ENCODE peak calls at places on chromosome 10, in nine cellular contexts. One of them, this sample, is unnamed. For H3K36me3, the result is how much of the 10 kb centered on the place peaks cover.

GRCh38 chr10:98684019-98684899 is 237.5 kb upstream of the HPS1 start:
- DNase-seq in cardiac muscle cell: no peak
- DNase-seq in astrocyte: no peak
- DNase-seq in neural progenitor cell: no peak
- DNase-seq in tibial artery: no peak
- DNase-seq in spleen: no peak
- DNase-seq in sigmoid colon: no peak
- DNase-seq in CD8-positive, alpha-beta T cell: no peak
- DNase-seq in colonic mucosa: no peak
- DNase-seq in this sample: no peak

GRCh38 chr10:132840698-132841097 is 54.8 kb upstream of the NKX6-2 start:
- DNase-seq in spleen: peak
- DNase-seq in tibial artery: no peak
- DNase-seq in neural progenitor cell: no peak
- DNase-seq in CD8-positive, alpha-beta T cell: no peak
- DNase-seq in colonic mucosa: no peak
- DNase-seq in astrocyte: no peak
- DNase-seq in cardiac muscle cell: no peak
- DNase-seq in sigmoid colon: no peak
- DNase-seq in this sample: no peak

GRCh38 chr10:28663576-28664368 is 13.5 kb upstream of the BAMBI start:
- DNase-seq in tibial artery: peak
- DNase-seq in neural progenitor cell: peak
- DNase-seq in spleen: peak
- DNase-seq in CD8-positive, alpha-beta T cell: peak
- DNase-seq in astrocyte: peak
- DNase-seq in sigmoid colon: peak
- DNase-seq in cardiac muscle cell: peak
- DNase-seq in colonic mucosa: peak
- DNase-seq in this sample: peak

GRCh38 chr10:123380491-123381085 is 226.4 kb downstream of the BUB3 start:
- DNase-seq in sigmoid colon: no peak
- DNase-seq in spleen: no peak
- DNase-seq in tibial artery: no peak
- DNase-seq in cardiac muscle cell: peak
- DNase-seq in CD8-positive, alpha-beta T cell: no peak
- DNase-seq in colonic mucosa: no peak
- DNase-seq in astrocyte: peak
- DNase-seq in neural progenitor cell: peak
- DNase-seq in this sample: no peak

GRCh38 chr10:75746356-75746755 is 314.9 kb downstream of the LRMDA start:
- DNase-seq in tibial artery: no peak
- DNase-seq in sigmoid colon: no peak
- DNase-seq in neural progenitor cell: no peak
- DNase-seq in spleen: no peak
- DNase-seq in astrocyte: peak
- DNase-seq in CD8-positive, alpha-beta T cell: no peak
- DNase-seq in cardiac muscle cell: peak
- DNase-seq in colonic mucosa: no peak
- DNase-seq in this sample: no peak

GRCh38 chr10:22655312-22655973 is 58.9 kb downstream of the PIP4K2A start:
- DNase-seq in sigmoid colon: no peak
- DNase-seq in spleen: no peak
- DNase-seq in colonic mucosa: no peak
- DNase-seq in CD8-positive, alpha-beta T cell: peak
- DNase-seq in astrocyte: peak
- DNase-seq in tibial artery: no peak
- DNase-seq in neural progenitor cell: no peak
- DNase-seq in cardiac muscle cell: peak
- DNase-seq in this sample: no peak

GRCh38 chr10:92304061-92304460 is 13.1 kb downstream of the MARCHF5 start:
- DNase-seq in colonic mucosa: no peak
- DNase-seq in spleen: no peak
- DNase-seq in cardiac muscle cell: no peak
- DNase-seq in sigmoid colon: no peak
- DNase-seq in neural progenitor cell: no peak
- DNase-seq in astrocyte: no peak
- DNase-seq in CD8-positive, alpha-beta T cell: no peak
- DNase-seq in tibial artery: no peak
- DNase-seq in this sample: no peak

GRCh38 chr10:103986360-103986759 is 19.4 kb downstream of the SLK start:
- DNase-seq in colonic mucosa: no peak
- DNase-seq in CD8-positive, alpha-beta T cell: no peak
- DNase-seq in spleen: no peak
- DNase-seq in astrocyte: no peak
- DNase-seq in tibial artery: no peak
- DNase-seq in sigmoid colon: no peak
- DNase-seq in neural progenitor cell: no peak
- DNase-seq in cardiac muscle cell: no peak
- DNase-seq in this sample: no peak

GRCh38 chr10:125144209-125144608 is 16.2 kb downstream of the CTBP2 start:
- DNase-seq in neural progenitor cell: no peak
- DNase-seq in sigmoid colon: no peak
- DNase-seq in CD8-positive, alpha-beta T cell: no peak
- DNase-seq in tibial artery: no peak
- DNase-seq in spleen: no peak
- DNase-seq in astrocyte: no peak
- DNase-seq in cardiac muscle cell: no peak
- DNase-seq in colonic mucosa: no peak
- DNase-seq in this sample: no peak

GRCh38 chr10:125146791-125147604 is 13.4 kb downstream of the CTBP2 start:
- DNase-seq in spleen: no peak
- DNase-seq in astrocyte: peak
- DNase-seq in sigmoid colon: no peak
- DNase-seq in tibial artery: no peak
- DNase-seq in colonic mucosa: peak
- DNase-seq in cardiac muscle cell: no peak
- DNase-seq in neural progenitor cell: no peak
- DNase-seq in CD8-positive, alpha-beta T cell: no peak
- DNase-seq in this sample: no peak

GRCh38 chr10:125144693-125145623 is 15.4 kb downstream of the CTBP2 start:
- DNase-seq in colonic mucosa: no peak
- DNase-seq in cardiac muscle cell: peak
- DNase-seq in astrocyte: peak
- DNase-seq in neural progenitor cell: peak
- DNase-seq in tibial artery: no peak
- DNase-seq in CD8-positive, alpha-beta T cell: no peak
- DNase-seq in spleen: no peak
- DNase-seq in sigmoid colon: no peak
- DNase-seq in this sample: no peak

GRCh38 chr10:125148021-125148439 is 12.3 kb downstream of the CTBP2 start:
- DNase-seq in astrocyte: no peak
- DNase-seq in neural progenitor cell: no peak
- DNase-seq in tibial artery: peak
- DNase-seq in CD8-positive, alpha-beta T cell: no peak
- DNase-seq in cardiac muscle cell: peak
- DNase-seq in colonic mucosa: peak
- DNase-seq in sigmoid colon: peak
- DNase-seq in spleen: no peak
- DNase-seq in this sample: no peak

GRCh38 chr10:125145636-125146035 is 14.7 kb downstream of the CTBP2 start:
- DNase-seq in CD8-positive, alpha-beta T cell: no peak
- DNase-seq in colonic mucosa: no peak
- DNase-seq in cardiac muscle cell: no peak
- DNase-seq in neural progenitor cell: no peak
- DNase-seq in tibial artery: no peak
- DNase-seq in astrocyte: no peak
- DNase-seq in spleen: no peak
- DNase-seq in sigmoid colon: no peak
- DNase-seq in this sample: no peak
- H3K27ac ChIP-seq in CD8-positive, alpha-beta T cell: no peak
- H3K27ac ChIP-seq in colonic mucosa: no peak
- H3K27ac ChIP-seq in cardiac muscle cell: no peak
- H3K27ac ChIP-seq in neural progenitor cell: no peak
- H3K27ac ChIP-seq in tibial artery: no peak
- H3K27ac ChIP-seq in astrocyte: no peak
- H3K27ac ChIP-seq in spleen: peak
- H3K27ac ChIP-seq in sigmoid colon: peak
- H3K27ac ChIP-seq in this sample: no peak

GRCh38 chr10:48833674-48834073 is 106.0 kb downstream of the LRRC18 start:
- DNase-seq in sigmoid colon: no peak
- DNase-seq in astrocyte: no peak
- DNase-seq in tibial artery: no peak
- DNase-seq in colonic mucosa: no peak
- DNase-seq in CD8-positive, alpha-beta T cell: no peak
- DNase-seq in cardiac muscle cell: no peak
- DNase-seq in spleen: no peak
- DNase-seq in neural progenitor cell: no peak
- DNase-seq in this sample: no peak

GRCh38 chr10:48839809-48840679 is 99.6 kb downstream of the LRRC18 start:
- DNase-seq in sigmoid colon: no peak
- DNase-seq in neural progenitor cell: no peak
- DNase-seq in CD8-positive, alpha-beta T cell: no peak
- DNase-seq in spleen: no peak
- DNase-seq in colonic mucosa: no peak
- DNase-seq in cardiac muscle cell: no peak
- DNase-seq in astrocyte: no peak
- DNase-seq in tibial artery: no peak
- DNase-seq in this sample: no peak

GRCh38 chr10:48838830-48839229 is 100.8 kb downstream of the LRRC18 start:
- DNase-seq in spleen: no peak
- DNase-seq in sigmoid colon: no peak
- DNase-seq in CD8-positive, alpha-beta T cell: no peak
- DNase-seq in cardiac muscle cell: no peak
- DNase-seq in tibial artery: no peak
- DNase-seq in neural progenitor cell: peak
- DNase-seq in colonic mucosa: no peak
- DNase-seq in astrocyte: no peak
- DNase-seq in this sample: no peak

GRCh38 chr10:48836605-48837004 is 103.0 kb downstream of the LRRC18 start:
- DNase-seq in CD8-positive, alpha-beta T cell: no peak
- DNase-seq in sigmoid colon: no peak
- DNase-seq in neural progenitor cell: no peak
- DNase-seq in tibial artery: no peak
- DNase-seq in astrocyte: no peak
- DNase-seq in colonic mucosa: no peak
- DNase-seq in spleen: no peak
- DNase-seq in cardiac muscle cell: no peak
- DNase-seq in this sample: no peak

DNA sequence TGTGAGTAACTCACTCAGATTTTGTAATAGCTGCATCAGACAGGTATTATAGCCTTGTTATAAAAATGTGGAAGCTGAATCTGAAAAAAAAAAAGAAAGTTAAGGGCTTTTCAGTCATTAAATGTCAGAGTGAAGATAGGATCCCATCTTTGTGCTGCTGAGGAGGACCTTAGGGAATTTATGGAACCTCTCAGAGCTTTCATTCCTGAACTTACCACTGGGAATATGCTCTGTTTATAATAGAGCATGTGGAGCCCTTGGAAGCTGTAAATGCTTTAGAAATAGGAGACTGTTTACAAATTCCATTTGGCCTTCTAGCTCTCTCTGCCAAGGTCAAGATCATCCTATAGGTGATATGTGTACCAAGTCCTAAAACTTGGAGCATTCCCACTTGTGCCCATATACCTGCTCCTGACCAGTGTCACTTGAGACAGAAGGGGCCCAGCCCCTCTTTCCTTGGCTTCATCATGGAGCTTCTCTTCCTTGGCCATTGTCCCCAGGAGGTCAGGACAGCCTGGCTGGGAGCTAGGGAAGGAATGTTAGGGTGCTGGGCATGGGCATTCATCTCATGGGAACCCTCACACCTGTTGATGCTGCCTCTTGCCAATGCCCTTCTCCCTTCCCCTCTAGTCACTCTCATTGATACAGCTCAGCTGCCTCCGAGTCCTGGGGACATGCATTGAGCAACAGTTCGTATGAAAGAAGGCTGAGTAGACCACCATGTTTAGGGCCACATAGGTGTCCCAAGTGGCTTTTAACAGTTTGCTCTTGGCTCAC is 105.3 kb downstream of the LRRC18 start:
- DNase-seq in tibial artery: no peak
- DNase-seq in spleen: no peak
- DNase-seq in CD8-positive, alpha-beta T cell: no peak
- DNase-seq in neural progenitor cell: no peak
- DNase-seq in cardiac muscle cell: no peak
- DNase-seq in astrocyte: no peak
- DNase-seq in sigmoid colon: no peak
- DNase-seq in colonic mucosa: no peak
- DNase-seq in this sample: no peak
- H3K36me3 ChIP-seq in tibial artery: under half
- H3K36me3 ChIP-seq in spleen: under half
- H3K36me3 ChIP-seq in CD8-positive, alpha-beta T cell: under half
- H3K36me3 ChIP-seq in neural progenitor cell: under half
- H3K36me3 ChIP-seq in cardiac muscle cell: under half
- H3K36me3 ChIP-seq in astrocyte: under half
- H3K36me3 ChIP-seq in sigmoid colon: under half
- H3K36me3 ChIP-seq in colonic mucosa: under half
- H3K36me3 ChIP-seq in this sample: under half

GRCh38 chr10:124386186-124387077 is 32.3 kb downstream of the OAT start:
- DNase-seq in tibial artery: peak
- DNase-seq in cardiac muscle cell: no peak
- DNase-seq in sigmoid colon: peak
- DNase-seq in spleen: peak
- DNase-seq in astrocyte: no peak
- DNase-seq in colonic mucosa: no peak
- DNase-seq in CD8-positive, alpha-beta T cell: no peak
- DNase-seq in neural progenitor cell: peak
- DNase-seq in this sample: no peak

GRCh38 chr10:124385627-124386185 is 33.0 kb downstream of the OAT start:
- DNase-seq in tibial artery: peak
- DNase-seq in colonic mucosa: no peak
- DNase-seq in cardiac muscle cell: no peak
- DNase-seq in sigmoid colon: peak
- DNase-seq in spleen: peak
- DNase-seq in CD8-positive, alpha-beta T cell: no peak
- DNase-seq in neural progenitor cell: peak
- DNase-seq in astrocyte: no peak
- DNase-seq in this sample: no peak

GRCh38 chr10:124388476-124388822 is 30.3 kb downstream of the OAT start:
- DNase-seq in tibial artery: peak
- DNase-seq in CD8-positive, alpha-beta T cell: no peak
- DNase-seq in spleen: no peak
- DNase-seq in cardiac muscle cell: no peak
- DNase-seq in astrocyte: no peak
- DNase-seq in colonic mucosa: no peak
- DNase-seq in neural progenitor cell: no peak
- DNase-seq in sigmoid colon: no peak
- DNase-seq in this sample: no peak

GRCh38 chr10:124388823-124389612 is 29.7 kb downstream of the OAT start:
- DNase-seq in astrocyte: peak
- DNase-seq in neural progenitor cell: peak
- DNase-seq in tibial artery: peak
- DNase-seq in CD8-positive, alpha-beta T cell: peak
- DNase-seq in sigmoid colon: peak
- DNase-seq in colonic mucosa: peak
- DNase-seq in cardiac muscle cell: peak
- DNase-seq in spleen: peak
- DNase-seq in this sample: peak

DNA sequence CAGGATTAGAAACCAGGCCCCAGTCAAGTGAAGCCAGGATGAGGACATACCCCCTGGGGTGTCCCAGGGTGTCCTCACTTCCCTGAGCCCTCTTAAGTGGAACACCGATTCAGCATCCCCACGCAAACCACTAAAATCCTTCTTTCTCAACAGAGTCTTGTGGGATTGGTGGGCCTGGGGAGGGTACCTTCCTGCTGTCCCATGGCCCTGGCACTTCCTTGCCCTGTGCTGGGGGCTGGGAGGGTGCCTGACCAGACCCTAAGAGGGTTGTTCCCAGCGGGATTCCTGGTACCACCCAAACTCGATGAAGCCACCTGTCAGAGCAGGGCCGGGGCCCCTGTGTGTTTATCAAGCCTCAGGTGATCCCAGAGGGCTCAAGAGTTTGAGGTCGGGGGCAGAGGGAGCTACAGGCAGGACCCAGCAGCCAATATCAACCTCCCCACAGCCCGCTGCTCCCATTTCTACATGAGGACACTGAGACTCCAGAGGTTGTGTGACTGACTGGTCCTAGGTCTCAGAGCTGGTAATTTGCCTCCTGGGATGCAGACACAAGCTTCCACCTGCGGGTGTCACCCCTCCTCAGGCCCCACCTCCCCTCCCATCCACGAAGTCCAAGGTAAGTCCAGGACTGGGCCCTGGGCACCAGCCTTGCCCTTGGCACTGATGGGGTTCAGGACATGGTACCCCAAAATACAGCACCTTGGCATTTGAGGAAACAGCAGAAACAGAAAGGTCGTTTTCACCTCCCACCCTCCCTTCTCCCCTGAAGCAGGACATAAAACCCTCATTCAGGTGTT is 31.4 kb downstream of the OAT start:
- DNase-seq in CD8-positive, alpha-beta T cell: no peak
- DNase-seq in sigmoid colon: peak
- DNase-seq in astrocyte: no peak
- DNase-seq in neural progenitor cell: no peak
- DNase-seq in tibial artery: peak
- DNase-seq in cardiac muscle cell: no peak
- DNase-seq in colonic mucosa: no peak
- DNase-seq in spleen: peak
- DNase-seq in this sample: no peak
- TF ChIP-seq CTCF in CD8-positive, alpha-beta T cell: no peak
- TF ChIP-seq CTCF in sigmoid colon: no peak
- TF ChIP-seq CTCF in astrocyte: peak
- TF ChIP-seq CTCF in neural progenitor cell: peak
- TF ChIP-seq CTCF in tibial artery: no peak
- TF ChIP-seq CTCF in cardiac muscle cell: peak
- TF ChIP-seq CTCF in colonic mucosa: no peak
- TF ChIP-seq CTCF in spleen: no peak
- TF ChIP-seq CTCF in this sample: peak

GRCh38 chr10:57014758-57015157 is 653.7 kb upstream of the ZWINT start:
- DNase-seq in spleen: no peak
- DNase-seq in sigmoid colon: no peak
- DNase-seq in colonic mucosa: no peak
- DNase-seq in neural progenitor cell: no peak
- DNase-seq in CD8-positive, alpha-beta T cell: no peak
- DNase-seq in cardiac muscle cell: no peak
- DNase-seq in tibial artery: no peak
- DNase-seq in astrocyte: no peak
- DNase-seq in this sample: no peak
- H3K27ac ChIP-seq in spleen: no peak
- H3K27ac ChIP-seq in sigmoid colon: no peak
- H3K27ac ChIP-seq in colonic mucosa: no peak
- H3K27ac ChIP-seq in neural progenitor cell: no peak
- H3K27ac ChIP-seq in CD8-positive, alpha-beta T cell: no peak
- H3K27ac ChIP-seq in cardiac muscle cell: peak
- H3K27ac ChIP-seq in tibial artery: no peak
- H3K27ac ChIP-seq in astrocyte: no peak
- H3K27ac ChIP-seq in this sample: no peak

This sample was measured in WERI-Rb-1.